ENCODE peak calls at places on chromosomes 2 and 18, in five cellular contexts. X, H, P, O and F are unnamed samples.

GRCh38 chr2:231348173-231348572 is 47.3 kb upstream of the B3GNT7 start:
- DNase-seq in O (peak; percentile 66), X (no peak), H (no peak), P (no peak), F (no peak)

GRCh38 chr2:79723830-79724229 is 211.0 kb downstream of the CTNNA2 start:
- DNase-seq in H (no peak), X (no peak), O (peak; percentile 11), P (peak; percentile 11), F (peak; percentile 2)

GRCh38 chr2:95036491-95037289 is 11.2 kb downstream of the MAL start:
- DNase-seq in X (no peak), P (no peak), H (no peak), O (no peak), F (no peak)

GRCh38 chr2:69366-70344 is 23.4 kb upstream of the FAM110C start:
- DNase-seq in H (no peak), P (no peak), O (no peak), X (peak; percentile 93), F (no peak)

GRCh38 chr2:182608181-182608845 is 107.7 kb upstream of the DNAJC10 start:
- DNase-seq in P (no peak), X (no peak), O (no peak), H (no peak), F (no peak)

GRCh38 chr2:160703648-160704585 is 210.3 kb upstream of the RBMS1 start:
- DNase-seq in O (no peak), H (no peak), X (peak; percentile 28), P (no peak), F (peak; percentile 9)

GRCh38 chr2:181546086-181546485 is 88.9 kb downstream of the ITGA4 start:
- DNase-seq in X (peak; percentile 36), H (no peak), P (no peak), O (no peak), F (peak; percentile 21)

GRCh38 chr18:24731158-24731557 is 270.7 kb downstream of the HRH4 start:
- DNase-seq in O (no peak), P (no peak), X (no peak), H (no peak), F (no peak)

GRCh38 chr18:38481576-38481975 is 916.0 kb upstream of the CELF4 start:
- DNase-seq in P (no peak), H (no peak), X (no peak), O (no peak), F (no peak)

GRCh38 chr18:61831071-61831470 is 61.7 kb downstream of the RNF152 start:
- DNase-seq in H (no peak), O (peak; percentile 37), X (peak; percentile 91), P (no peak), F (no peak)

GRCh38 chr2:28048341-28048740 is 157.8 kb downstream of the BABAM2 start:
- DNase-seq in X (no peak), H (no peak), O (no peak), P (no peak), F (peak; percentile 61)

GRCh38 chr2:138829326-138829725 is 49.1 kb upstream of the NXPH2 start:
- DNase-seq in H (no peak), X (peak; percentile 59), P (peak; percentile 28), O (peak; percentile 28), F (peak; percentile 13)

GRCh38 chr2:121321476-121321875 is 36.5 kb upstream of the TFCP2L1 start:
- DNase-seq in H (no peak), P (no peak), X (no peak), O (no peak), F (no peak)

GRCh38 chr18:32349728-32350395 is 120.8 kb downstream of the GAREM1 start:
- DNase-seq in H (no peak), P (peak; percentile 13), O (peak; percentile 98), X (peak; percentile 78), F (peak; percentile 91)

GRCh38 chr2:8520791-8521344 is 161.0 kb upstream of the ID2 start:
- DNase-seq in X (no peak), H (peak; percentile 8), P (no peak), O (no peak), F (no peak)

GRCh38 chr2:227163445-227163997 is 484 bp downstream of the COL4A4 start:
- DNase-seq in P (peak; percentile 29), X (peak; percentile 73), O (peak; percentile 10), H (no peak), F (no peak)

GRCh38 chr2:144886847-144887246 is 366.9 kb upstream of the ZEB2 start:
- DNase-seq in P (no peak), O (peak; percentile 93), X (no peak), H (no peak), F (no peak)

GRCh38 chr2:192161670-192162290 is 33.0 kb downstream of the TMEFF2 start:
- DNase-seq in X (no peak), H (no peak), P (no peak), O (no peak), F (no peak)

GRCh38 chr2:17079262-17079661 is 413.6 kb upstream of the CYRIA start:
- DNase-seq in H (no peak), O (no peak), X (no peak), P (no peak), F (no peak)

GRCh38 chr2:26483957-26484565 is 6.1 kb upstream of the OTOF start:
- DNase-seq in P (no peak), O (peak; percentile 65), H (no peak), X (no peak), F (peak; percentile 21)

GRCh38 chr18:1017679-1018078 is 113.0 kb downstream of the ADCYAP1 start:
- DNase-seq in P (no peak), O (no peak), H (no peak), X (no peak), F (no peak)

GRCh38 chr18:26307161-26307773 is 81.0 kb downstream of the TAF4B start:
- DNase-seq in O (peak; percentile 77), P (peak; percentile 36), H (no peak), X (peak; percentile 74), F (peak; percentile 59)

GRCh38 chr2:86297382-86298147 is 39.9 kb downstream of the REEP1 start:
- DNase-seq in O (no peak), P (no peak), X (peak; percentile 54), H (no peak), F (no peak)

GRCh38 chr2:96082211-96083063 is 33.9 kb downstream of the ADRA2B start:
- DNase-seq in H (no peak), P (no peak), O (no peak), X (no peak), F (no peak)

GRCh38 chr18:47749195-47749973 is 181.1 kb downstream of the SMAD2 start:
- DNase-seq in P (peak; percentile 58), O (peak; percentile 71), H (peak; percentile 70), X (peak; percentile 77), F (peak; percentile 31)

GRCh38 chr2:40458271-40458794 is 6.4 kb upstream of the SLC8A1 start:
- DNase-seq in H (no peak), X (peak; percentile 2), O (no peak), P (no peak), F (no peak)

GRCh38 chr2:158457092-158457825 is 507 bp downstream of the PKP4 start:
- DNase-seq in O (peak; percentile 67), X (peak; percentile 83), P (peak; percentile 15), H (peak; percentile 44), F (peak; percentile 73)

GRCh38 chr2:204183608-204184007 is 247.0 kb downstream of the ICOS start:
- DNase-seq in O (no peak), P (no peak), H (no peak), X (no peak), F (no peak)

GRCh38 chr2:199987586-199987985 is 32.2 kb downstream of the MAIP1 start:
- DNase-seq in H (no peak), P (no peak), O (no peak), X (no peak), F (no peak)